ENCODE peak calls at places on chromosomes 13 and 19, in ten cellular contexts. M is cardiac fibroblast; T is fibroblast of the aortic adventitia; X is testis; B is neural progenitor cell; R is left ventricle myocardium inferior; I is type B pancreatic cell; A is IMR-90; S is CD4-positive, alpha-beta T cell; D is colonic mucosa. Q is an unnamed sample.

GRCh38 chr19:46732966-46733692 is 12.7 kb upstream of the FKRP start:
- DNase-seq in M (peak), T (no peak), X (peak), B (no peak), R (no peak), I (no peak), A (peak), S (no peak), D (no peak), Q (peak)

GRCh38 chr19:53865918-53866696 is 1.6 kb upstream of the MYADM start:
- DNase-seq in M (peak), T (peak), X (peak), B (peak), R (peak), I (peak), A (peak), S (peak), D (peak), Q (peak)

GRCh38 chr19:41689993-41690800 is 2.1 kb upstream of the CEACAM7 start:
- DNase-seq in M (no peak), T (no peak), X (no peak), B (no peak), R (no peak), I (no peak), A (no peak), S (no peak), D (peak), Q (no peak)

GRCh38 chr19:48964205-48965032 is 690 bp upstream of the FTL start:
- DNase-seq in M (peak), T (peak), X (peak), B (peak), R (peak), I (no peak), A (peak), S (no peak), D (peak), Q (peak)

GRCh38 chr19:37966211-37967072 is 59.4 kb downstream of the SIPA1L3 start:
- DNase-seq in M (no peak), T (no peak), X (no peak), B (no peak), R (no peak), I (no peak), A (peak), S (no peak), D (no peak), Q (no peak)

GRCh38 chr13:41008349-41008980 is 10.7 kb downstream of the ELF1 start:
- DNase-seq in M (peak), T (peak), X (no peak), B (no peak), R (no peak), I (no peak), A (peak), S (no peak), D (no peak), Q (peak)

GRCh38 chr13:31733709-31734108 is 5.6 kb upstream of the RXFP2 start:
- DNase-seq in M (no peak), T (no peak), X (no peak), B (no peak), R (no peak), I (no peak), A (no peak), S (no peak), D (no peak), Q (no peak)

GRCh38 chr13:80337011-80337688 is 3.8 kb downstream of the SPRY2 start:
- DNase-seq in M (peak), T (peak), X (no peak), B (no peak), R (no peak), I (no peak), A (no peak), S (no peak), D (peak), Q (peak)

GRCh38 chr19:4337906-4338440 is 654 bp downstream of the STAP2 start:
- DNase-seq in M (peak), T (peak), X (no peak), B (peak), R (no peak), I (no peak), A (no peak), S (no peak), D (peak), Q (peak)

GRCh38 chr13:108494991-108495661 is 134.3 kb upstream of the MYO16 start:
- DNase-seq in M (peak), T (no peak), X (no peak), B (peak), R (no peak), I (no peak), A (no peak), S (no peak), D (no peak), Q (no peak)

GRCh38 chr19:42419309-42419708 is 7.9 kb downstream of the LIPE start:
- DNase-seq in M (no peak), T (no peak), X (no peak), B (no peak), R (peak), I (no peak), A (no peak), S (no peak), D (no peak), Q (no peak)

GRCh38 chr19:54207908-54208783 is 7.5 kb downstream of the RPS9 start:
- DNase-seq in M (peak), T (peak), X (peak), B (no peak), R (peak), I (no peak), A (peak), S (no peak), D (peak), Q (peak)

GRCh38 chr13:100734194-100734720 is 59.7 kb upstream of the TMTC4 start:
- DNase-seq in M (no peak), T (no peak), X (no peak), B (no peak), R (no peak), I (no peak), A (no peak), S (no peak), D (no peak), Q (no peak)

GRCh38 chr19:48887861-48888612 is 10.5 kb downstream of the TULP2 start:
- DNase-seq in M (no peak), T (no peak), X (no peak), B (no peak), R (no peak), I (no peak), A (no peak), S (no peak), D (no peak), Q (no peak)

GRCh38 chr13:26914624-26915023 is 154.0 kb upstream of the GPR12 start:
- DNase-seq in M (no peak), T (no peak), X (no peak), B (no peak), R (no peak), I (no peak), A (no peak), S (no peak), D (no peak), Q (peak)

GRCh38 chr13:85698236-85698635 is 101.0 kb downstream of the SLITRK6 start:
- DNase-seq in M (peak), T (no peak), X (no peak), B (no peak), R (no peak), I (no peak), A (peak), S (no peak), D (no peak), Q (peak)

GRCh38 chr19:48637948-48638830 is 1.0 kb upstream of the DBP start:
- DNase-seq in M (peak), T (peak), X (peak), B (peak), R (peak), I (peak), A (peak), S (peak), D (peak), Q (peak)

GRCh38 chr13:39888865-39889810 is 233.7 kb downstream of the COG6 start:
- DNase-seq in M (peak), T (peak), X (no peak), B (no peak), R (no peak), I (no peak), A (no peak), S (no peak), D (no peak), Q (peak)

GRCh38 chr19:58350001-58350801 is 3.1 kb downstream of the A1BG start:
- DNase-seq in M (no peak), T (peak), X (no peak), B (no peak), R (no peak), I (no peak), A (no peak), S (no peak), D (no peak), Q (no peak)

GRCh38 chr19:3653081-3653795 is 26.6 kb upstream of the CACTIN start:
- DNase-seq in M (no peak), T (no peak), X (no peak), B (no peak), R (no peak), I (no peak), A (no peak), S (no peak), D (no peak), Q (no peak)

GRCh38 chr19:56866563-56866962 is 26.0 kb upstream of the PEG3 start:
- DNase-seq in M (no peak), T (no peak), X (no peak), B (no peak), R (no peak), I (no peak), A (no peak), S (no peak), D (no peak), Q (no peak)

GRCh38 chr13:35768126-35768525 is 291.6 kb upstream of the MAB21L1 start:
- DNase-seq in M (no peak), T (no peak), X (no peak), B (no peak), R (no peak), I (no peak), A (no peak), S (no peak), D (no peak), Q (no peak)

GRCh38 chr19:38849746-38850230 is at the start of gene HNRNPL:
- DNase-seq in M (no peak), T (no peak), X (no peak), B (no peak), R (no peak), I (peak), A (no peak), S (peak), D (peak), Q (no peak)

GRCh38 chr19:33759356-33759755 is 37.3 kb upstream of the KCTD15 start:
- DNase-seq in M (no peak), T (no peak), X (no peak), B (no peak), R (no peak), I (no peak), A (no peak), S (no peak), D (no peak), Q (no peak)

GRCh38 chr19:8935460-8935859 is 74.7 kb downstream of the MUC16 start:
- DNase-seq in M (peak), T (no peak), X (no peak), B (no peak), R (no peak), I (no peak), A (no peak), S (no peak), D (no peak), Q (no peak)

GRCh38 chr13:33110713-33111413 is 94.6 kb downstream of the KL start:
- DNase-seq in M (peak), T (peak), X (peak), B (no peak), R (peak), I (no peak), A (peak), S (no peak), D (peak), Q (peak)

GRCh38 chr13:34698953-34699352 is 243.1 kb upstream of the NBEA start:
- DNase-seq in M (peak), T (peak), X (no peak), B (no peak), R (no peak), I (no peak), A (no peak), S (no peak), D (no peak), Q (peak)

GRCh38 chr19:10286803-10287737 is at the start of gene ICAM4:
- DNase-seq in M (peak), T (peak), X (peak), B (peak), R (peak), I (no peak), A (peak), S (no peak), D (peak), Q (no peak)

GRCh38 chr13:71249031-71249430 is 618.0 kb downstream of the DACH1 start:
- DNase-seq in M (peak), T (no peak), X (no peak), B (no peak), R (no peak), I (no peak), A (no peak), S (no peak), D (no peak), Q (no peak)

GRCh38 chr19:8396563-8397203 is 6.5 kb downstream of the RAB11B start:
- DNase-seq in M (peak), T (peak), X (peak), B (peak), R (peak), I (peak), A (peak), S (peak), D (peak), Q (peak)

GRCh38 chr19:2022289-2022688 is 6.8 kb upstream of the BTBD2 start:
- DNase-seq in M (no peak), T (no peak), X (no peak), B (no peak), R (no peak), I (no peak), A (no peak), S (no peak), D (no peak), Q (no peak)

GRCh38 chr19:23407597-23407996 is 12.3 kb upstream of the ZNF91 start:
- DNase-seq in M (no peak), T (no peak), X (no peak), B (no peak), R (no peak), I (no peak), A (no peak), S (no peak), D (no peak), Q (no peak)

GRCh38 chr19:18406749-18407148 is 9.3 kb upstream of the LRRC25 start:
- DNase-seq in M (no peak), T (no peak), X (no peak), B (no peak), R (no peak), I (no peak), A (no peak), S (no peak), D (no peak), Q (no peak)

GRCh38 chr19:18399008-18399407 is 1.6 kb upstream of the LRRC25 start:
- DNase-seq in M (peak), T (peak), X (peak), B (no peak), R (no peak), I (no peak), A (peak), S (no peak), D (peak), Q (peak)

GRCh38 chr19:18397242-18398202 is at the start of gene LRRC25:
- DNase-seq in M (no peak), T (no peak), X (peak), B (peak), R (peak), I (no peak), A (no peak), S (no peak), D (no peak), Q (no peak)

GRCh38 chr19:18396471-18397241 is 766 bp downstream of the LRRC25 start:
- DNase-seq in M (no peak), T (no peak), X (peak), B (no peak), R (no peak), I (no peak), A (no peak), S (no peak), D (no peak), Q (no peak)

DNA sequence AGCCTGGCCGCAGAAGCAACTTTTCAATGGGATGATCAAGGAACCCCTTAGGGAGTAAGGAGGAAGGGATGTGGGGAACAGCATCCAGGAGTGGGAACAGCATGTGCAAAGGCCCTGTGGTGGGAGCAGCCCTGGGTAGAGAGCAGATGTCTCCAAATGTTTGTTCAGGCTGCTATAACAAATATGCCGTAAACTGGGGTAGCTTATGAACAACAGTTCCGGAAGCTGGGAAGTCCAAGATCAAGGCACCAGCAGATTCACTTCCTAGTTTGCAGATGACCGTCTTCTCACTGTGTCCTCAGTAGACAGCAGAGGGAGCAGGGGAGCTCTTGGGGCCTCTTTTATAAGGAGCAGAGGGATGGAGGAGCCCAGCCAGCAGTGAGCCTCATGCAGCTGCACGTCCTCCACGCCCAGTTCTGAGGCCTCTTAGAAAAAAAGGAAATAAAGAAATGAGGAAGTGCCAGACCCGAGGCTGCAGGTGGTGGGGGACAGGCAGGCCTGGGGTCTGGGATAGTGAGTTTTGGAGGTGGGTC is 4.2 kb upstream of the LRRC25 start:
- DNase-seq in M (peak), T (peak), X (peak), B (peak), R (peak), I (no peak), A (peak), S (no peak), D (peak), Q (peak)
- TF ChIP-seq CTCF in M (peak), T (peak), X (no peak), B (peak), R (peak), I (peak), A (peak), S (no peak), D (peak), Q (peak)

GRCh38 chr19:18486746-18487145 is 35.1 kb downstream of the ELL start:
- DNase-seq in M (no peak), T (no peak), X (no peak), B (no peak), R (no peak), I (no peak), A (no peak), S (no peak), D (no peak), Q (no peak)

GRCh38 chr19:18481505-18482222 is 40.2 kb downstream of the ELL start:
- DNase-seq in M (no peak), T (no peak), X (no peak), B (no peak), R (no peak), I (no peak), A (no peak), S (no peak), D (no peak), Q (peak)

GRCh38 chr19:18483119-18483518 is 38.8 kb downstream of the ELL start:
- DNase-seq in M (no peak), T (no peak), X (no peak), B (no peak), R (no peak), I (no peak), A (no peak), S (no peak), D (no peak), Q (no peak)

GRCh38 chr19:18487576-18488402 is 34.1 kb downstream of the ELL start:
- DNase-seq in M (no peak), T (no peak), X (peak), B (no peak), R (no peak), I (no peak), A (no peak), S (no peak), D (no peak), Q (no peak)

GRCh38 chr19:18484992-18485391 is 36.9 kb downstream of the ELL start:
- DNase-seq in M (no peak), T (no peak), X (no peak), B (no peak), R (no peak), I (no peak), A (no peak), S (no peak), D (no peak), Q (no peak)
- TF ChIP-seq CTCF in M (no peak), T (no peak), X (no peak), B (no peak), R (no peak), I (no peak), A (no peak), S (no peak), D (no peak), Q (no peak)

GRCh38 chr13:70104481-70104880 is 3.1 kb upstream of the ATXN8OS start:
- DNase-seq in M (no peak), T (no peak), X (no peak), B (no peak), R (no peak), I (no peak), A (no peak), S (no peak), D (no peak), Q (no peak)

GRCh38 chr13:70098669-70099068 is 9.0 kb upstream of the ATXN8OS start:
- DNase-seq in M (peak), T (no peak), X (no peak), B (no peak), R (no peak), I (no peak), A (no peak), S (no peak), D (no peak), Q (no peak)
- TF ChIP-seq CTCF in M (peak), T (no peak), X (no peak), B (peak), R (peak), I (peak), A (no peak), S (no peak), D (peak), Q (peak)

GRCh38 chr13:60655268-60655667 is 258.2 kb downstream of the TDRD3 start:
- DNase-seq in M (no peak), T (no peak), X (no peak), B (no peak), R (no peak), I (no peak), A (no peak), S (no peak), D (no peak), Q (no peak)

DNA sequence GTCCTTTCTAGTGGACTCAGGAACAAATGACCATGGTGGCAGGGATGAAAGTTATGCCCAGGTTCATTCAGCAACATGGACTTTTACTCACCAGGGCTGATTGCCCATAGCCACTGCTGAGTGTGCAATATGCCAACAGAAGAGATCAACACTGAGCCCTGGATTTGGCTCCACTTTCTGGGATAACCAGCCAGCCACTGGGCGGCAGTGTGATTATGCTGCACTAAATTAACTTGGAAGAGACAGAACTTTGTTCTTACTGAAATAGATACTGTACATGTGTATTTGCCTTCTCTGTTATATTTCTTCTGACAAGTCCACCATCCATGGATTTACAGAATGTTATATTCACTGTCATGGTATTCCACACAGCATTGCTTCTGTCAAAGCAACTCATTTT is 257.4 kb downstream of the TDRD3 start:
- DNase-seq in M (peak), T (peak), X (peak), B (peak), R (peak), I (no peak), A (no peak), S (no peak), D (no peak), Q (peak)
- TF ChIP-seq CTCF in M (peak), T (peak), X (peak), B (peak), R (peak), I (peak), A (peak), S (no peak), D (no peak), Q (peak)

GRCh38 chr13:78341032-78341431 is 262.3 kb downstream of the POU4F1 start:
- DNase-seq in M (no peak), T (no peak), X (no peak), B (no peak), R (no peak), I (no peak), A (no peak), S (no peak), D (no peak), Q (no peak)

GRCh38 chr13:78334059-78334458 is 269.3 kb downstream of the POU4F1 start:
- DNase-seq in M (no peak), T (no peak), X (peak), B (peak), R (no peak), I (no peak), A (no peak), S (no peak), D (no peak), Q (no peak)

DNA sequence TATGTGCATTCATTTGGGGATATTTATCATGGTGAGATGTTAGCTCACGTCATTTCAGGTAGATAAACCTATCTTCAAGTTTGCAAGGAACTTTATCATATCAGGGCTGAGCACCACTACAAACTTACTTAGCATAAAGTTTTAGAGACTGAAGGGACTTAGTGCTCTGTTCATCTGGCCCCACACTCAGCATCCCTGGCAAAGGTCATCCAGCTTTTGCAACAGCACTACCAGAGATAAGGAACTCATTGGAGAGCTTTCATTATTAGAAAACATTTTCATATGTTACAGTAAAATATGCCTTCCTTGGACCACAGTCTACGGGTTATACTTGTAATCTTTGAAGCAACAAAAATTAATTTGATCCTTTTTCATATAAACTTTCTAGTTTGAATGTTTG is 263.4 kb downstream of the POU4F1 start:
- DNase-seq in M (no peak), T (no peak), X (no peak), B (no peak), R (peak), I (no peak), A (no peak), S (no peak), D (no peak), Q (no peak)
- TF ChIP-seq CTCF in M (no peak), T (no peak), X (no peak), B (no peak), R (no peak), I (no peak), A (no peak), S (no peak), D (no peak), Q (no peak)

Q was measured in fibroblast of lung.